ENCODE peak calls at places on chromosomes 13 and 19, in seven cellular contexts. O is K562, X is H1, C is SK-N-SH, Z is HepG2, G is HCT116, B is GM12878. N is an unnamed sample.

GRCh38 chr13:28138756-28139470 is 568 bp downstream of the PAN3 start:
- DNase-seq in O (peak), X (peak), C (peak), Z (peak), G (peak), B (peak), N (no peak)

GRCh38 chr19:17090501-17091074 is 15.0 kb downstream of the MYO9B start:
- DNase-seq in O (no peak), X (no peak), C (no peak), Z (no peak), G (no peak), B (no peak), N (no peak)

GRCh38 chr13:47117268-47117667 is 220.4 kb upstream of the HTR2A start:
- DNase-seq in O (peak), X (no peak), C (no peak), Z (no peak), G (no peak), B (no peak), N (no peak)

GRCh38 chr19:6752257-6753177 is 13.0 kb downstream of the TRIP10 start:
- DNase-seq in O (no peak), X (peak), C (no peak), Z (peak), G (no peak), B (no peak), N (no peak)

GRCh38 chr19:42242071-42242511 is 311 bp downstream of the GSK3A start:
- DNase-seq in O (no peak), X (no peak), C (peak), Z (no peak), G (no peak), B (no peak), N (no peak)

GRCh38 chr13:94129490-94129894 is 350.0 kb downstream of the DCT start:
- DNase-seq in O (no peak), X (no peak), C (no peak), Z (no peak), G (no peak), B (no peak), N (no peak)

GRCh38 chr13:106755542-106755941 is 187.6 kb upstream of the ARGLU1 start:
- DNase-seq in O (no peak), X (no peak), C (no peak), Z (no peak), G (no peak), B (no peak), N (no peak)

GRCh38 chr19:39474139-39474620 is 6.5 kb upstream of the TIMM50 start:
- DNase-seq in O (peak), X (peak), C (peak), Z (peak), G (no peak), B (no peak), N (no peak)

GRCh38 chr19:44671400-44671799 is at the start of gene CEACAM19:
- DNase-seq in O (no peak), X (no peak), C (no peak), Z (no peak), G (no peak), B (no peak), N (no peak)

GRCh38 chr19:4584670-4585460 is 25.4 kb upstream of the SEMA6B start:
- DNase-seq in O (peak), X (peak), C (peak), Z (no peak), G (no peak), B (no peak), N (no peak)

GRCh38 chr13:20131057-20131832 is 29.6 kb downstream of the GJA3 start:
- DNase-seq in O (no peak), X (no peak), C (no peak), Z (no peak), G (no peak), B (no peak), N (no peak)

GRCh38 chr19:35041548-35042055 is at the start of gene HPN:
- DNase-seq in O (no peak), X (peak), C (no peak), Z (peak), G (no peak), B (no peak), N (no peak)

GRCh38 chr13:44259045-44260042 is 114.3 kb upstream of the SERP2 start:
- DNase-seq in O (peak), X (no peak), C (peak), Z (no peak), G (no peak), B (peak), N (no peak)

GRCh38 chr13:98978280-98978679 is 416 bp upstream of the DOCK9 start:
- DNase-seq in O (no peak), X (no peak), C (no peak), Z (no peak), G (peak), B (no peak), N (peak)

GRCh38 chr19:49057636-49058234 is at the start of gene CGB7:
- DNase-seq in O (peak), X (peak), C (peak), Z (peak), G (no peak), B (no peak), N (no peak)

GRCh38 chr19:4732680-4733114 is 9.1 kb upstream of the DPP9 start:
- DNase-seq in O (peak), X (peak), C (peak), Z (peak), G (peak), B (no peak), N (peak)

GRCh38 chr19:45935267-45935666 is 20.7 kb upstream of the NANOS2 start:
- DNase-seq in O (no peak), X (no peak), C (no peak), Z (no peak), G (no peak), B (no peak), N (no peak)

GRCh38 chr13:49046534-49046933 is 70.8 kb downstream of the FNDC3A start:
- DNase-seq in O (no peak), X (no peak), C (no peak), Z (no peak), G (no peak), B (no peak), N (no peak)

GRCh38 chr13:90867336-90867683 is 480.2 kb upstream of the MIR17HG start:
- DNase-seq in O (peak), X (peak), C (peak), Z (peak), G (peak), B (peak), N (peak)
- TF ChIP-seq SIN3A in O (no peak), X (no peak), C (no peak), Z (no peak), G (no peak), B (no peak), N (no peak)

DNA sequence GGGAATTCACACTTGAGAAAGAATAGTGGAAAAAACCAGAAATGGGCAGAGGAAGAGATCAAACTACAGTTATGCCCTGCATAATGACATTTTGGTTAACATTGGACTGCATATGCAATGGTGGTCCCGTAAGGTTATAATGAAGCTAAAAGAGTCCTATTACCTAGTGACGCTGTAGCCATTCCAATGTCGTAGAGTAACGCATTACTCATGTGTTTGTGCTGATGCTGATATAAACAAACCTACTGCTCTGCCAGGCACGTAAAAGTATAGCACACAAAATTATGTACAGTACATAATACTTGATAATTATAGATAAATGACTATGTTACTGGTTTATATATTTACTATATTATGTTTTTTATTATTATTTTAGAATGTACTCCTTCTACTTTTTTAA is 121.1 kb downstream of the KLF5 start:
- DNase-seq in O (no peak), X (no peak), C (no peak), Z (no peak), G (no peak), B (no peak), N (no peak)
- TF ChIP-seq SIN3A in O (no peak), X (no peak), C (no peak), Z (no peak), G (no peak), B (no peak), N (no peak)

GRCh38 chr19:771332-771785 is 20.4 kb downstream of the MISP start:
- DNase-seq in O (peak), X (no peak), C (peak), Z (peak), G (peak), B (no peak), N (no peak)
- TF ChIP-seq SIN3A in O (no peak), X (no peak), C (no peak), Z (no peak), G (no peak), B (no peak), N (no peak)

GRCh38 chr19:14317157-14317556 is 64.1 kb upstream of the ADGRE5 start:
- DNase-seq in O (no peak), X (no peak), C (no peak), Z (no peak), G (no peak), B (no peak), N (no peak)

GRCh38 chr19:14315433-14315832 is 65.8 kb upstream of the ADGRE5 start:
- DNase-seq in O (no peak), X (no peak), C (peak), Z (no peak), G (no peak), B (no peak), N (no peak)

GRCh38 chr19:14322889-14323463 is 58.3 kb upstream of the ADGRE5 start:
- DNase-seq in O (no peak), X (no peak), C (no peak), Z (no peak), G (no peak), B (no peak), N (no peak)

GRCh38 chr19:14320253-14320652 is 61.0 kb upstream of the ADGRE5 start:
- DNase-seq in O (no peak), X (no peak), C (no peak), Z (no peak), G (no peak), B (no peak), N (no peak)

DNA sequence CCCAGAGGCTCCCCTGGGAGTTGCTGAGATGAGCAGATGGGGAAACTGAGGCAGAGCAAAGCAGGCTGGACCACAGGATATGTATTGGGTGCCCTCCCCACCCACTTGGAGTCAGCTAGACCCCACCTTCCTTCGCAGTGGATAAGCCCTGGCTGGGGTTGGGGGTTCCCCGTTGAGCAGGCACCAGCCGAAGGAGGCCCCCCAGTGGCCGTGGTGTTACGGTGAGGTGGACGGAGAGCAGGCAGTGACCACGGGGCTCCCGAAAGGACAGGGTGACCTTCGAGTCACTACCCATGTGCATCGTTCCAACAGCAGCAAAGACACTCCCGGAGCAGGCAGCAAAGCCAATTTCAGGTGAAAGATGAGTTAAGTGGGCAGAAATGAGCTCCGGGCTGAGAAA is 62.4 kb upstream of the ADGRE5 start:
- DNase-seq in O (peak), X (peak), C (peak), Z (no peak), G (no peak), B (no peak), N (no peak)
- TF ChIP-seq SIN3A in O (no peak), X (no peak), C (no peak), Z (no peak), G (no peak), B (no peak), N (no peak)

DNA sequence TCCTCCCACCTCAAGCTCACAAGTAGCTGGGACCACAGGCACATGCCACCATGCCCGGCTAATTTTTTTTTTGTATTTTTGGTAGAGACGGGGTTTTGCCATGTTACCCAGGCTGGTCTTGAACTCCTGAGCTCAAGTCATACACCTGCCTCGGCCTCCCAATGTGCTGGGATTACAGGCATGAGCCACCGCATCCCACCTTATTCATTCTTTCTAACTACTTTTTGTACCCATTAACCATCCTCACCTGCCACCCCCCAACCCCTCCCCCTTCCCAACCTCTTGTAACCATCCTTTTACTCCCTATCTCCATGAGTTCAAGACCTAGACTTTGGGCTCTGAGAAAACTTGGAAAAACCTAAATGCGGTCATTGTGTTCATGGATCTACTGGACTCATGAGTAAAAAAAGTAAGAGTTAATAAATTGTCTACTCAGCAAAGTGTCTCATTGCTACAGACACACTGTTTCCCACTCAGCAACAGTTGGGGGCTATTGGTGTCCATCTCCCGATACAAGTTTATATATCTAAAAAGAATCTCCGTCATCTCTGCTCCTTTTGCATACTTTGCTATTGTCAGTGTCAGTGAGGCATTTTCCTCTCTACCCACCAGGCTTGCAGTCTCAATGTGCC is 44.1 kb upstream of the MEDAG start:
- DNase-seq in O (no peak), X (no peak), C (no peak), Z (no peak), G (no peak), B (no peak), N (no peak)
- TF ChIP-seq SIN3A in O (no peak), X (no peak), C (no peak), Z (no peak), G (no peak), B (no peak), N (no peak)

DNA sequence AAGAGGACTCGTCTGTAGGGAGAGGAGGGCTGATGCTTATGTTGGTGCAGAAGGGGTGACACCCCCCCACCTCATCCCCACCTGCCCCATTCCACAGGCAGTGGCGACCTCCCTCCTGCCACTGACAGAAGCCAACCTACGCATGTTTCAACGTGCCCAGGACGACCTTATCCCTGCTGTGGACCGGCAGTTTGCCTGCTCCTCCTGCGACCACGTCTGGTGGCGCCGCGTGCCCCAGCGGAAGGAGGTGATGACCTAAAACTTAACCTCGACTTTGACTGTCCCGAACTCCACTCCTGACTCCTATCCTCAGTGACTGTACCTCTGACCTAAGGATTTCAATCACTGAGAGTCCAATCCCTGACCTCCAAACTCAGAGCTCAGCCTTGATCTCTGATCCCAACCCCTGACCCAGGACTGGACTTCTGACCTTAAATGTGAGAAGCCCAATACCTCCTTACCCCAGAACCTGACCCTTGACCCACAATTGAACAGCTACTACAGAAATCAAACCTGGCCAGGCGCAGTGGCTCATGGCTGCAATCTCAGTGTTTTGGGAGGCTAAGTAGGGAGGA is 3.8 kb downstream of the SHFL start:
- DNase-seq in O (no peak), X (no peak), C (no peak), Z (no peak), G (no peak), B (no peak), N (no peak)
- TF ChIP-seq SIN3A in O (no peak), X (no peak), C (no peak), Z (no peak), G (no peak), B (no peak), N (no peak)

GRCh38 chr19:52992109-52993004 is 21.4 kb upstream of the ERVV-1 start:
- DNase-seq in O (peak), X (peak), C (peak), Z (no peak), G (no peak), B (no peak), N (peak)
- TF ChIP-seq SIN3A in O (no peak), X (no peak), C (no peak), Z (no peak), G (no peak), B (no peak), N (no peak)

DNA sequence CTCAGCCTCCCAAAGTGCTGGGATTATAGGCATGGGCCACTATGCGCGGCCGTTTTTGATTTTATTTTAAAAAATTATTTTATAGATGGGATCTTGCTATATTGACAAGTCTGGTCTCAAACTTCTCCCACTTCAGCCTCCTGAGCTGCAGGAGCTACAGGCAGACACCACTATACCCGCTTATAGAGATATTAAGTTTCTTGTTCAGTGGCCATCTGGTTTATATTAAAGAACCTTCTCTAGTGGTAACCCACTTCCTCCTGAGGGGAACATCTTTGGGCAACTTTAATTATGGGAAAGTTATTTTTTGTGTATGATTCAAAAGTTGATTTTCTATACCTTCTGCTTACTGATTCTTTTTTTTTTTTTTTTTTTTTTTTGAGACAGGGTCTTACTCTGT is 172.7 kb downstream of the KLF5 start:
- DNase-seq in O (no peak), X (no peak), C (no peak), Z (no peak), G (no peak), B (no peak), N (no peak)
- TF ChIP-seq SIN3A in O (no peak), X (no peak), C (no peak), Z (no peak), G (no peak), B (no peak), N (no peak)

DNA sequence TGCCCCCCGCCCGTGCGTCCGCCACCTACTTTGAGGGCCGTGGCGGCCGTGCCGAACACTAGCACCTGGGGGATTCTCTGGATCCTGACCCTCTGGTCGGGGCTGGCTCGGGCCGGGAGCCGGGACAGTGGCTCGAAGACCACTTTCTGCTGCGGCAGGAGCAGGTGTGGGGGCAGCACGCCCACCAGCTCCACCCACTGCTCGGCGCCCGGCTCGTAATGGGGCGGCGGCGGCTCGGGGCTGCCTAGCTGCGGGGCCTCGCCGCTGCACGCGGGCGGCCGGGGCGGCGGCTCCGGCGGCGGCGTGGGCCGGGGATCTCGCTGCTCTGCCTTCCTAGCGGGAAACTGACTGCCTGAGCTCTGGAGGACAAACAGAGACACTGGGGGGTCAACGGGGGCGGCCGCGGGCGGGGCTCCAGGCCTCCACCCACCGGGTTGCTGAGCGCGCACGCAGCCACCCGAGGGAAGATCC is 26.4 kb downstream of the DCAF15 start:
- DNase-seq in O (no peak), X (no peak), C (no peak), Z (no peak), G (no peak), B (no peak), N (no peak)
- TF ChIP-seq SIN3A in O (no peak), X (no peak), C (no peak), Z (no peak), G (no peak), B (no peak), N (no peak)